ENCODE peak calls at places on chromosomes 13 and 19, in nine cellular contexts. W, M, O, Z, S, G, K, P and R are unnamed samples.

GRCh38 chr19:29302002-29302928 is 89.3 kb upstream of the UQCRFS1 start:
- DNase-seq in W (no peak), Z (no peak), S (no peak), M (no peak), O (no peak), P (no peak), K (no peak), G (no peak), R (no peak)

GRCh38 chr13:49629196-49629938 is 1.1 kb downstream of the ARL11 start:
- DNase-seq in O (no peak), S (no peak), W (no peak), K (no peak), P (no peak), Z (no peak), G (no peak), M (no peak), R (no peak)

GRCh38 chr19:58170860-58171259 is 12.0 kb upstream of the ZNF274 start:
- DNase-seq in G (no peak), Z (no peak), O (no peak), S (peak), K (peak), M (no peak), W (peak), P (no peak), R (no peak)

GRCh38 chr19:48636859-48637448 is at the start of gene DBP:
- DNase-seq in Z (peak), K (no peak), W (no peak), P (peak), S (peak), O (no peak), M (no peak), G (no peak), R (peak)

GRCh38 chr13:24097667-24098066 is 62.9 kb upstream of the SPATA13 start:
- DNase-seq in K (no peak), M (no peak), G (no peak), W (no peak), P (no peak), O (no peak), S (no peak), Z (no peak), R (no peak)

GRCh38 chr13:114222461-114222968 is 12.2 kb upstream of the CDC16 start:
- DNase-seq in Z (no peak), S (no peak), O (no peak), G (no peak), W (no peak), M (no peak), K (peak), P (no peak), R (no peak)

GRCh38 chr19:7888145-7888825 is at the start of gene LRRC8E:
- DNase-seq in Z (peak), P (peak), K (peak), S (peak), G (peak), O (no peak), W (peak), M (no peak), R (peak)

GRCh38 chr13:79775830-79776229 is 294.9 kb downstream of the NDFIP2 start:
- DNase-seq in K (peak), G (peak), Z (no peak), S (peak), O (no peak), P (peak), W (peak), M (peak), R (no peak)

GRCh38 chr19:31943305-31943704 is 402.1 kb upstream of the ZNF507 start:
- DNase-seq in G (no peak), W (no peak), O (no peak), P (no peak), M (no peak), Z (peak), K (no peak), S (no peak), R (peak)

GRCh38 chr19:52226652-52227051 is 36.8 kb downstream of the PPP2R1A start:
- DNase-seq in G (no peak), K (no peak), S (no peak), M (peak), O (no peak), W (no peak), P (no peak), Z (no peak), R (no peak)

GRCh38 chr19:51480590-51480989 is 2.3 kb downstream of the CEACAM18 start:
- DNase-seq in W (no peak), O (no peak), S (no peak), P (peak), Z (no peak), G (peak), K (peak), M (no peak), R (peak)

GRCh38 chr13:63433546-63434150 is 2018.0 kb upstream of the PCDH20 start:
- DNase-seq in Z (no peak), P (no peak), M (no peak), W (peak), G (no peak), K (no peak), O (no peak), S (no peak), R (no peak)

GRCh38 chr13:109869312-109870237 is 83.2 kb upstream of the IRS2 start:
- DNase-seq in Z (no peak), P (no peak), G (no peak), S (peak), M (no peak), W (peak), K (peak), O (peak), R (peak)

GRCh38 chr13:39105110-39105509 is 66.9 kb downstream of the NHLRC3 start:
- DNase-seq in S (no peak), W (peak), Z (no peak), K (peak), G (peak), O (no peak), M (no peak), P (no peak), R (no peak)

GRCh38 chr19:14432817-14433453 is at the start of gene PKN1:
- DNase-seq in K (peak), S (peak), Z (peak), M (peak), W (peak), G (peak), P (peak), O (peak), R (peak)

GRCh38 chr13:33441015-33441414 is 155.5 kb upstream of the STARD13 start:
- DNase-seq in S (peak), K (peak), W (peak), P (peak), G (peak), Z (no peak), M (no peak), O (no peak), R (no peak)

GRCh38 chr19:2578911-2579677 is 103.2 kb downstream of the GADD45B start:
- DNase-seq in G (peak), O (peak), Z (peak), P (peak), S (peak), M (peak), W (peak), K (peak), R (peak)
- TF ChIP-seq CTCF in G (peak), O (peak), Z (peak), P (peak), S (peak), M (peak), W (peak), K (peak), R (peak)

GRCh38 chr19:4675346-4675745 is 5.2 kb upstream of the MYDGF start:
- DNase-seq in G (no peak), S (no peak), W (no peak), K (no peak), Z (no peak), P (no peak), M (no peak), O (no peak), R (peak)
- TF ChIP-seq CTCF in G (no peak), S (no peak), W (no peak), K (no peak), Z (no peak), P (no peak), M (no peak), O (no peak), R (no peak)

DNA sequence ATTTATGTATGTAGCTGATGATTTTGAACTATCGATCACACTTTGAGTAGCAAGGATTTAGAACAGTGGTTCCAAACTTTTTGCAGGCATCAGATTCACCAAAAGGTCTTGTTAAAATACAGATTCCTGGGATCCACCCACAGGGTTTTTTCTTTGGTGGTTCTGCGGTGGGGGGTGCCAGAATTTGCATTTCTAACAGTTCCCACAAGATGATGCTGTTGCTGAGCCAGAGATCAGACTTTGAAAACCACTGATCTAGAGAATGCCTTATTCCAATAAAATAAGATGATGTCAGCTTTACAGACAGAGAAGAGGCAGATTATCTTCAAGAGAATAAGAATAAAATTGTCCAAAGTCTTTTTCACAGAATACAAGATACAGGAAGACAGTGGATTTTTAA is 80.9 kb upstream of the SHISA2 start:
- DNase-seq in Z (no peak), K (peak), M (no peak), O (no peak), S (no peak), G (peak), P (no peak), W (no peak), R (no peak)
- TF ChIP-seq CTCF in Z (no peak), K (peak), M (no peak), O (no peak), S (no peak), G (peak), P (no peak), W (peak), R (no peak)

GRCh38 chr13:44971656-44972595 is 17.3 kb downstream of the NUFIP1 start:
- DNase-seq in M (peak), S (no peak), O (no peak), Z (no peak), W (no peak), K (no peak), G (peak), P (no peak), R (no peak)

GRCh38 chr13:44972956-44973581 is 16.2 kb downstream of the NUFIP1 start:
- DNase-seq in Z (no peak), O (no peak), G (peak), P (no peak), K (peak), W (peak), S (peak), M (no peak), R (no peak)

GRCh38 chr13:44969858-44970484 is 19.3 kb downstream of the NUFIP1 start:
- DNase-seq in P (no peak), W (peak), G (peak), O (no peak), Z (no peak), M (no peak), K (peak), S (peak), R (peak)

GRCh38 chr13:44961997-44962396 is 27.3 kb downstream of the NUFIP1 start:
- DNase-seq in O (no peak), P (no peak), M (no peak), Z (no peak), W (no peak), G (no peak), S (no peak), K (no peak), R (no peak)

GRCh38 chr13:44967656-44968451 is 21.4 kb downstream of the NUFIP1 start:
- DNase-seq in M (no peak), P (no peak), G (no peak), Z (no peak), S (no peak), O (no peak), W (peak), K (peak), R (no peak)
- TF ChIP-seq CTCF in M (no peak), P (no peak), G (peak), Z (no peak), S (no peak), O (no peak), W (peak), K (peak), R (no peak)